ENCODE peak calls at places on chromosomes 2 and 18, in four cellular contexts. Q, G, R and Z are unnamed samples.

GRCh38 chr18:21359746-21360145 is 117.7 kb downstream of the GREB1L start:
- DNase-seq in Q (no peak), G (no peak), R (no peak), Z (no peak)

GRCh38 chr2:158504088-158504487 is 47.3 kb downstream of the PKP4 start:
- DNase-seq in Q (no peak), G (no peak), R (no peak), Z (no peak)

GRCh38 chr2:1707771-1708351 is 36.5 kb downstream of the PXDN start:
- DNase-seq in Q (peak), G (no peak), R (no peak), Z (peak)

GRCh38 chr2:12507295-12507694 is 209.4 kb upstream of the TRIB2 start:
- DNase-seq in Q (no peak), G (no peak), R (no peak), Z (peak)

GRCh38 chr2:128366746-128367511 is 48.3 kb upstream of the HS6ST1 start:
- DNase-seq in Q (no peak), G (no peak), R (no peak), Z (no peak)

GRCh38 chr18:3447035-3447894 is 2.7 kb upstream of the TGIF1 start:
- DNase-seq in Q (peak), G (no peak), R (no peak), Z (peak)

GRCh38 chr2:61247204-61247812 is 85.3 kb downstream of the C2orf74 start:
- DNase-seq in Q (peak), G (no peak), R (no peak), Z (peak)

GRCh38 chr18:66523219-66523991 is 80.5 kb downstream of the CDH19 start:
- DNase-seq in Q (no peak), G (no peak), R (peak), Z (no peak)

GRCh38 chr2:86747708-86748627 is 27.9 kb downstream of the RMND5A start:
- DNase-seq in Q (peak), G (peak), R (no peak), Z (peak)

GRCh38 chr2:53353372-53354111 is 414.1 kb upstream of the CHAC2 start:
- DNase-seq in Q (peak), G (no peak), R (no peak), Z (peak)

GRCh38 chr2:47403829-47404228 is 873 bp downstream of the MSH2 start:
- DNase-seq in Q (no peak), G (no peak), R (peak), Z (peak)

GRCh38 chr18:68448736-68449135 is 266.2 kb downstream of the TMX3 start:
- DNase-seq in Q (peak), G (no peak), R (no peak), Z (peak)

GRCh38 chr2:120257522-120257921 is 4.9 kb downstream of the RALB start:
- DNase-seq in Q (no peak), G (no peak), R (no peak), Z (no peak)

GRCh38 chr18:7084766-7085080 is 32.9 kb downstream of the LAMA1 start:
- DNase-seq in Q (peak), G (no peak), R (no peak), Z (peak)

GRCh38 chr2:238668426-238668825 is 179.5 kb upstream of the TWIST2 start:
- DNase-seq in Q (no peak), G (no peak), R (no peak), Z (no peak)

GRCh38 chr2:133171396-133172004 is 396.8 kb downstream of the NCKAP5 start:
- DNase-seq in Q (peak), G (no peak), R (peak), Z (peak)

GRCh38 chr2:27051902-27052645 is 606 bp downstream of the AGBL5 start:
- DNase-seq in Q (no peak), G (no peak), R (peak), Z (no peak)

GRCh38 chr2:127052771-127053691 is 53.9 kb downstream of the BIN1 start:
- DNase-seq in Q (no peak), G (no peak), R (no peak), Z (no peak)

GRCh38 chr2:208280933-208281332 is 14.9 kb downstream of the PIKFYVE start:
- DNase-seq in Q (peak), G (no peak), R (no peak), Z (peak)

DNA sequence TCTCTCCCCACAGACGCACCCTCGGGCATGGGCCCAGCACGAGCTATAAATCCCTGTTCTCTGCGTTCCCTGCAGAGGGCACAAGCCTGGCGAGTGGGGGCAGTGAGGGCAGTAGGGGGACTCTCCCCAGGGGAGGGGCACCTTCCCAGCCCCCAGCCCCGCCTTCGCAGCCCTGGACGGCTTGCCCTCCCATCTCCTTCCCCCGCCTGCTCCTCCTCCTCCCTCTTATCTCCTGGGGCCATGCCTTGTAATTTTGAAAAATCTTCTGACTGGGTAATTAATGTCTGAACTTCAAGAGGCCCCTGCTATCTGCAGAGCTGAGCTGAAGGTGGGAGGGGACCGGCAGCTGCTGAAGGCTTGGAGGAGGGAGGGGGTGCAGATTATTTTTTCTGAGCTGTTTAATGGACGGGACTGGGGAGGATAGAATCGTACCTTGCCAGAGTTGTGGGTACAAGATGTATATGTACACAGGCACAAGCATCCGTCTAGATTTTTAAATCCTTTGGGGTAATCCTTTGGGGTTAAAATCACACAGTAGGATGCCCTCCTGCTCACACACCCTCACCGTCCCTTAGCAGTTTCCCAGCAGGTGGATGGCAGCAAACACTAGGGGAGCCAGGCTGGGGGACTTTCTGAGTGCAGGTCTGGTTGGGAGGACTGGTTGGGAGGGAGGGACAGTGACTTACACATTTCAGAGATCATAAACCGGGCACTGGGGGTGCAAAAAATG is 121.9 kb downstream of the SMAD7 start:
- DNase-seq in Q (no peak), G (peak), R (no peak), Z (no peak)
- H3K4me3 ChIP-seq in Q (no peak), G (no peak), R (no peak), Z (no peak)

DNA sequence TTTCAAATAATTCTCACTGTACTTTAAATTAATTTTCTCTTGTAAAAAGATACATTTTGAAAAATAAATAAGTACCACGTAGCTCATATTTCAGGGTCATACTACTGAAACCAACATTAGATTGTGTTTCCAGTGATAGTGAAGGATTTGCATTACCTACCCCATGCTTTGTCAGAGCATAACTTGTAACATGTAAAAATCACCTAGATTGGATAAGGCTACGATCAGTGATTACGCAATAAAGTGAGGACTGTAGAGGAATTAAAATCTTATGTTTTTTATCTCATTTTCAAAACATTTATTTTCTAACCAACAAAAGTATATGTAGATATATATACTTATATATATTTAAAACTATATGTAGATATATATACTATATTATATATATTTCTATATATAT is 89.4 kb upstream of the VRK2 start:
- DNase-seq in Q (no peak), G (no peak), R (no peak), Z (no peak)
- H3K4me3 ChIP-seq in Q (no peak), G (no peak), R (no peak), Z (no peak)

GRCh38 chr2:85237849-85238570 is 89.8 kb downstream of the TGOLN2 start:
- DNase-seq in Q (no peak), G (no peak), R (no peak), Z (no peak)

GRCh38 chr2:85239102-85239501 is 88.7 kb downstream of the TGOLN2 start:
- DNase-seq in Q (no peak), G (no peak), R (no peak), Z (no peak)

GRCh38 chr2:85236107-85236506 is 91.7 kb downstream of the TGOLN2 start:
- DNase-seq in Q (no peak), G (no peak), R (no peak), Z (no peak)

GRCh38 chr2:85240055-85240454 is 87.7 kb downstream of the TGOLN2 start:
- DNase-seq in Q (no peak), G (no peak), R (no peak), Z (no peak)

GRCh38 chr2:85238607-85239006 is 89.2 kb downstream of the TGOLN2 start:
- DNase-seq in Q (no peak), G (no peak), R (no peak), Z (no peak)
- H3K4me3 ChIP-seq in Q (no peak), G (no peak), R (no peak), Z (no peak)

GRCh38 chr2:5695641-5696350 is 3.6 kb downstream of the SOX11 start:
- DNase-seq in Q (no peak), G (no peak), R (no peak), Z (no peak)

GRCh38 chr2:5698171-5698570 is 6.0 kb downstream of the SOX11 start:
- DNase-seq in Q (no peak), G (no peak), R (no peak), Z (no peak)

GRCh38 chr2:5696741-5697521 is 4.7 kb downstream of the SOX11 start:
- DNase-seq in Q (no peak), G (no peak), R (no peak), Z (no peak)

GRCh38 chr2:5696351-5696740 is 4.2 kb downstream of the SOX11 start:
- DNase-seq in Q (no peak), G (no peak), R (no peak), Z (no peak)

GRCh38 chr2:5697554-5697953 is 5.4 kb downstream of the SOX11 start:
- DNase-seq in Q (no peak), G (no peak), R (no peak), Z (no peak)
- H3K4me3 ChIP-seq in Q (no peak), G (no peak), R (no peak), Z (no peak)

DNA sequence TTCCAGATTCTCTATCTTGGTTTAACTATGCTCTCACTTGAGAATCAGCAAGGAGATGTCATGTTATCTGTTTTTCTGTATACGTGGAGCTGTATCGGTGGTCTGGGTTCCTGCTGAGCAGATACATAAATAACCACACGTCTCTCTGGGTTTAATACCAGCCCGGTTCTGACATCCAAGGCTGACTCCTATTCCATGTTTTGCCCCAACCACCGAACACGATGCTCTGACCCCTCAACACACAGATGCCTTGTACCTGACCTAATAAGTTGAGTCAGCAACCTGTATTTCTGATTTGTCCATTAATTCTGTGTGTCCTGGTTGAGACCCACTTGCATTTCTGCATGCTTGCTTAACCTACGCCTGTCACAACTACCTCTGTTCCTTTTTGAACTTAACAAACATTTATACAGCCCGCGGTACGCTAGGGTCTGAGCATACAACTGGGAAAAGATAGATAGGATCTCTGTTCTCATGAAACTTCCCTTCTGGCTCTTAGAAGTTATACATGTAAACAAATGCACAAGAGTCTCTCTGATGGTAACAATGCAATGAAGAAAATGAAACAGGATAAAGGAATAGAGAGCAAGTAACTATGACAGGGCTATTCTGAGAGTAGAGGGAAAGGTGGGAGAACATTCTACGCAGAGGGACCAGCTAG is 480.4 kb downstream of the PARD3B start:
- DNase-seq in Q (no peak), G (no peak), R (no peak), Z (no peak)
- H3K4me3 ChIP-seq in Q (no peak), G (no peak), R (no peak), Z (no peak)